ENCODE peak calls at places on chromosomes 16 and 17, in five cellular contexts. V is breast epithelium, G is fibroblast of lung, U is ovary, T is A673. C is an unnamed sample. For H3K9me3, the result is how much of the 10 kb centered on the place peaks cover.

GRCh38 chr17:33396818-33397217 is 103.7 kb upstream of the ASIC2 start:
- DNase-seq in V (no peak), G (no peak), U (no peak), T (no peak), C (no peak)

GRCh38 chr17:64264891-64265290 is 1.8 kb upstream of the TEX2 start:
- DNase-seq in V (no peak), G (no peak), U (no peak), T (no peak), C (no peak)

GRCh38 chr17:8994319-8994718 is 27.0 kb upstream of the NTN1 start:
- DNase-seq in V (peak), G (peak), U (peak), T (peak), C (peak)

GRCh38 chr17:77836557-77837041 is 121.9 kb upstream of the TNRC6C start:
- DNase-seq in V (peak), G (peak), U (no peak), T (no peak), C (no peak)

GRCh38 chr16:49608801-49609200 is 235.2 kb downstream of the C16orf78 start:
- DNase-seq in V (no peak), G (peak), U (peak), T (peak), C (peak)

GRCh38 chr17:34756670-34757021 is 177.3 kb downstream of the TMEM132E start:
- DNase-seq in V (no peak), G (no peak), U (no peak), T (no peak), C (no peak)

GRCh38 chr17:37041931-37042330 is 93.2 kb downstream of the AATF start:
- DNase-seq in V (no peak), G (no peak), U (no peak), T (no peak), C (no peak)

GRCh38 chr16:83956336-83957289 is 3.6 kb downstream of the OSGIN1 start:
- DNase-seq in V (peak), G (peak), U (peak), T (peak), C (peak)

GRCh38 chr16:78436846-78437245 is 337.4 kb downstream of the WWOX start:
- DNase-seq in V (no peak), G (no peak), U (no peak), T (no peak), C (no peak)

GRCh38 chr16:57564571-57565270 is 22.3 kb downstream of the ADGRG5 start:
- DNase-seq in V (peak), G (peak), U (no peak), T (no peak), C (no peak)

DNA sequence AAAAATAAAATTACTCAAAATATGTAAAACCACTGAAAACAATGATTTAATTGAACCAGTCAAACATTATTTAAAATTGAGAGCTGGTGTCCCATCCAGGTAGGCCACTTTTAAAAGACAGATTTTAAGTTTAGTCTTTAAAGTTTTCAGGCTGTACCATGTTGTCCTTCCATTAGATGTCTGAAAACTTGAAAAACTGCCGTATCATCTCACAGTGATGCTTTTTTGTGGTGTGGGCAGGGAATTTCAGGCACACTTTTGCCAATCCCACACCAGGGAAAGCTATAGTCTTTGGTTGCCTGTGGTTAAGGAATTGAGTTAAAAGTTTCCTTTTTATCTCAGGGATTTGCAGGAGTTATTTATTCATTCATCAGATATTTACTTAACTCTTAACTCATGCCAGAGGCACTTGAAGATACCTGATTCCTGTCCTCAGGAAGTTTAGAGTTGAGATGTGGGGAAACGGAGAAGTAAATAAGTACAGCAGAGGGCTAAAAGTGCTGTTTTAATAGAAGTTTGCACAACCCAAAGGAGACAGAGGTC is 3.2 kb downstream of the SNTB2 start:
- DNase-seq in V (no peak), G (no peak), U (no peak), T (no peak), C (no peak)
- H3K27ac ChIP-seq in V (no peak), G (no peak), U (no peak), T (no peak), C (no peak)

GRCh38 chr17:11950771-11951519 is 46.3 kb downstream of the ZNF18 start:
- DNase-seq in V (no peak), G (peak), U (no peak), T (no peak), C (no peak)

GRCh38 chr17:11943759-11944347 is 53.4 kb downstream of the ZNF18 start:
- DNase-seq in V (no peak), G (no peak), U (no peak), T (no peak), C (no peak)

GRCh38 chr17:11944587-11944986 is 52.7 kb downstream of the ZNF18 start:
- DNase-seq in V (no peak), G (no peak), U (no peak), T (no peak), C (no peak)

GRCh38 chr17:11952610-11953009 is 44.7 kb downstream of the ZNF18 start:
- DNase-seq in V (no peak), G (no peak), U (no peak), T (no peak), C (no peak)

GRCh38 chr17:11948791-11949190 is 48.5 kb downstream of the ZNF18 start:
- DNase-seq in V (no peak), G (peak), U (peak), T (no peak), C (peak)
- H3K4me3 ChIP-seq in V (no peak), G (peak), U (no peak), T (no peak), C (no peak)

GRCh38 chr16:80954985-80955384 is 51.7 kb downstream of the CMC2 start:
- DNase-seq in V (no peak), G (no peak), U (no peak), T (no peak), C (no peak)

GRCh38 chr16:80962879-80963278 is 43.8 kb downstream of the CMC2 start:
- DNase-seq in V (no peak), G (no peak), U (no peak), T (no peak), C (no peak)

DNA sequence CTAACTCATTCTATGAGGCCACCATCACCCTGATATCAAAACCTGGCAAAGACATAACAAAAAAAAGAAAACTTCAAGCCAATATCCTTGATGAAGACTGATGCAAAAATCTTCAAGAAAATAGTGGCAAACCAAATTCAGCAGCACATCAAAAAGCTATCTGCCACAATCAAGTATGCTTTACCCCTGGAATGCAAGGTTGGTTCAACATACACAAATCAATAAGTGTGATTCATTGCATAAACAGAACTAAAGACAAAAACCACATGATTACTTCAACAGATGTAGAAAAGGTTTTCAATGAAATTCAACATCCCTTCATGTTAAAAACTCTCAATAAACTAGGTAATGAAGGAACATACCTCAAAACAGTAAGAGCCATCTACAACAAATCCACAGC is 48.4 kb downstream of the CMC2 start:
- DNase-seq in V (no peak), G (no peak), U (no peak), T (no peak), C (no peak)
- H3K9me3 ChIP-seq in V (under half), G (under half), U (under half), T (under half), C (under half)

GRCh38 chr17:29793501-29793900 is 136.5 kb downstream of the SSH2 start:
- DNase-seq in V (no peak), G (no peak), U (no peak), T (no peak), C (no peak)

GRCh38 chr17:29788045-29788444 is 142.0 kb downstream of the SSH2 start:
- DNase-seq in V (no peak), G (no peak), U (no peak), T (no peak), C (no peak)

GRCh38 chr17:29791336-29791735 is 138.7 kb downstream of the SSH2 start:
- DNase-seq in V (no peak), G (no peak), U (no peak), T (no peak), C (no peak)

GRCh38 chr17:29784661-29785060 is 145.4 kb downstream of the SSH2 start:
- DNase-seq in V (no peak), G (peak), U (no peak), T (no peak), C (no peak)

GRCh38 chr17:29789186-29790170 is 140.6 kb downstream of the SSH2 start:
- DNase-seq in V (no peak), G (peak), U (no peak), T (no peak), C (no peak)
- H3K27ac ChIP-seq in V (peak), G (no peak), U (no peak), T (no peak), C (no peak)

GRCh38 chr17:81131486-81132196 is 33.7 kb upstream of the PVALEF start:
- DNase-seq in V (no peak), G (no peak), U (no peak), T (no peak), C (no peak)
- H3K4me3 ChIP-seq in V (no peak), G (no peak), U (no peak), T (no peak), C (no peak)

GRCh38 chr16:3369073-3369472 is 13.4 kb downstream of the OR2C1 start:
- DNase-seq in V (no peak), G (no peak), U (no peak), T (no peak), C (no peak)

GRCh38 chr16:3364774-3365427 is 9.2 kb downstream of the OR2C1 start:
- DNase-seq in V (peak), G (peak), U (peak), T (peak), C (no peak)

GRCh38 chr16:3358884-3359283 is 3.2 kb downstream of the OR2C1 start:
- DNase-seq in V (no peak), G (no peak), U (no peak), T (no peak), C (peak)

GRCh38 chr16:3362931-3363330 is 7.2 kb downstream of the OR2C1 start:
- DNase-seq in V (no peak), G (no peak), U (no peak), T (no peak), C (peak)

DNA sequence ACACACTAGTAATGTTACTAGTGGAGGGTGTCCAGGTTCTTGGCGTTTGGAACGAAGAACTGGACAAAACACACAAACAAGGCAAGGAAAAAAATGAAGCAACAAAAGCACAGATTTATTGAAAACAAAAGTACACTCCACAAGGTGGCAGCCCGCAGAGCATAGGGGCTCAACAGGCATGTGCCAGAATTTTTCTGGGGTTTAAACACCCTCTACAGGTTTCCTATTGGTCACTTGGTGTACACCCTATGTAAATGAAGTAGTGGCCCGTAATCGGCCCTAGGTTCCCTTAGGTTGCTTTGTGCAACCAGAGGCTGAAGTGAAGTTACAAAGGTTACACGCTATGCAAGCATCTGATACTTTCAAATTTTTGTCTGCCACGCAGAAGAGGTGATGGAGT is 8.1 kb downstream of the OR2C1 start:
- DNase-seq in V (no peak), G (no peak), U (no peak), T (no peak), C (peak)
- H3K9me3 ChIP-seq in V (under half), G (under half), U (under half), T (under half), C (under half)

DNA sequence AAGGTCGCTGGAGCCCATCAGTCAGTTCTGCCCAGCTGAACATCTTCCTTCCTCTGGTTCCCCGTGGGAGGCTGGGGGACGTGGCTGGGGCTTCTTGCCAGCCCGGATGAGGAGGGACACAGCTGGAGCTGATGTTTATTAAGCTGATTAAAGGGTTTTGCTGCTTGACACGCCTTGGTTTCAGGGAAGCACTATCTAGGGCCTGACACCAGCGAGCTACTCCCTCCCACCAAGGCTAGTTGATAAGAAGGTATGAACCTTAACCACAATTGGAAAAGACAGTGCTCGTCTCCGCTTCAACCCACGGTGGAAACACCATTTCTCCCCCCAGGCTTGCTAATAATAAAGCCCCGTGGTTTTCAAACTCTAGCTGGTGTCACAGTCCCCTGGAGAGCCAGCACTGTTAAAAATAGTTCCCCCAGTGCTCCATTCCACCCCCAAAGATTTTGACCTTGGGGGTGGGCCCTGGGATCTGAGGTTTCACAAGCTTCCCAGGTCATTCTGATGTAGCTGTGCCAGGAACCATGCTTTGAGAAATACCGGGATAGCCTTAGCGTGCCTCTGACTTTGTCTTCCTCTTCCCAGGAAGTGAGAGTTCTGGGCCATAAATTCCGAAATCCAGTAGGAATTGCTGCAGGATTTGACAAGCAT is 5.5 kb downstream of the DHODH start:
- DNase-seq in V (no peak), G (no peak), U (peak), T (peak), C (no peak)
- H3K27ac ChIP-seq in V (peak), G (no peak), U (peak), T (peak), C (no peak)